ENCODE peak calls at places on chromosomes 12 and 14, in six cellular contexts. C is retinal pigment epithelial cell, G is fibroblast of mammary gland, Q is breast epithelium, T is astrocyte of the cerebellum, P is kidney epithelial cell. L is an unnamed sample.

GRCh38 chr12:78087363-78087675 is 256.6 kb downstream of the NAV3 start:
- DNase-seq in C (no peak), G (no peak), Q (no peak), T (no peak), P (no peak), L (no peak)

GRCh38 chr12:114013601-114014345 is 47.6 kb upstream of the RBM19 start:
- DNase-seq in C (no peak), G (peak), Q (no peak), T (no peak), P (no peak), L (peak)

GRCh38 chr12:19005257-19005801 is 124.2 kb upstream of the PLEKHA5 start:
- DNase-seq in C (no peak), G (no peak), Q (no peak), T (no peak), P (no peak), L (no peak)

GRCh38 chr14:87152701-87153100 is 840.3 kb downstream of the GALC start:
- DNase-seq in C (no peak), G (no peak), Q (no peak), T (no peak), P (no peak), L (no peak)

GRCh38 chr14:34058510-34058909 is 107.6 kb upstream of the EGLN3 start:
- DNase-seq in C (no peak), G (no peak), Q (no peak), T (no peak), P (no peak), L (no peak)

GRCh38 chr12:117563706-117564105 is 202.3 kb upstream of the NOS1 start:
- DNase-seq in C (no peak), G (no peak), Q (no peak), T (no peak), P (no peak), L (no peak)

GRCh38 chr14:93096923-93097322 is 18.8 kb downstream of the ITPK1 start:
- DNase-seq in C (no peak), G (no peak), Q (no peak), T (no peak), P (no peak), L (no peak)

GRCh38 chr12:112261559-112261958 is 120.7 kb downstream of the HECTD4 start:
- DNase-seq in C (no peak), G (no peak), Q (no peak), T (no peak), P (no peak), L (no peak)

GRCh38 chr14:35333797-35334743 is 41.9 kb downstream of the PSMA6 start:
- DNase-seq in C (no peak), G (no peak), Q (no peak), T (no peak), P (no peak), L (peak)

GRCh38 chr12:5247144-5247543 is 184.8 kb upstream of the NTF3 start:
- DNase-seq in C (no peak), G (no peak), Q (no peak), T (no peak), P (no peak), L (no peak)

GRCh38 chr12:90173499-90174197 is 465.0 kb upstream of the ATP2B1 start:
- DNase-seq in C (no peak), G (no peak), Q (no peak), T (no peak), P (no peak), L (no peak)

GRCh38 chr14:106831322-106831720 is 1304.9 kb downstream of the TMEM121 start:
- DNase-seq in C (no peak), G (peak), Q (no peak), T (no peak), P (no peak), L (no peak)

GRCh38 chr12:93674386-93674785 is 2.8 kb upstream of the CRADD start:
- DNase-seq in C (no peak), G (no peak), Q (no peak), T (no peak), P (no peak), L (no peak)

GRCh38 chr14:102075155-102075554 is 11.7 kb downstream of the HSP90AA1 start:
- DNase-seq in C (no peak), G (no peak), Q (no peak), T (no peak), P (no peak), L (no peak)

GRCh38 chr14:52443506-52443905 is 108.8 kb downstream of the TXNDC16 start:
- DNase-seq in C (no peak), G (peak), Q (no peak), T (no peak), P (no peak), L (no peak)

GRCh38 chr12:49346659-49347306 is at the start of gene DNAJC22:
- DNase-seq in C (no peak), G (no peak), Q (no peak), T (no peak), P (no peak), L (no peak)

GRCh38 chr14:73242274-73242960 is 5.1 kb downstream of the PAPLN start:
- DNase-seq in C (no peak), G (peak), Q (no peak), T (no peak), P (no peak), L (peak)

GRCh38 chr12:26633591-26634210 is 199.3 kb downstream of the ITPR2 start:
- DNase-seq in C (peak), G (peak), Q (no peak), T (peak), P (no peak), L (peak)

GRCh38 chr14:24876996-24877395 is 173.0 kb downstream of the STXBP6 start:
- DNase-seq in C (no peak), G (no peak), Q (no peak), T (no peak), P (no peak), L (no peak)

GRCh38 chr12:52121848-52122838 is 42.6 kb downstream of the SMIM41 start:
- DNase-seq in C (no peak), G (peak), Q (no peak), T (no peak), P (no peak), L (peak)

GRCh38 chr12:701896-702539 is 38.8 kb upstream of the NINJ2 start:
- DNase-seq in C (no peak), G (no peak), Q (no peak), T (no peak), P (no peak), L (no peak)

GRCh38 chr12:14827043-14827442 is 13.1 kb upstream of the SMCO3 start:
- DNase-seq in C (no peak), G (peak), Q (no peak), T (no peak), P (no peak), L (no peak)

GRCh38 chr14:31788340-31788739 is 227.1 kb downstream of the NUBPL start:
- DNase-seq in C (no peak), G (no peak), Q (no peak), T (no peak), P (no peak), L (no peak)

GRCh38 chr12:5768171-5768879 is 176.7 kb downstream of the ANO2 start:
- DNase-seq in C (no peak), G (no peak), Q (no peak), T (no peak), P (no peak), L (peak)

GRCh38 chr14:62778847-62779246 is 266.4 kb downstream of the KCNH5 start:
- DNase-seq in C (peak), G (no peak), Q (no peak), T (no peak), P (no peak), L (no peak)

GRCh38 chr14:33908540-33909223 is 42.2 kb downstream of the EGLN3 start:
- DNase-seq in C (no peak), G (no peak), Q (no peak), T (no peak), P (no peak), L (no peak)

GRCh38 chr14:56650075-56650474 is 70.5 kb downstream of the TMEM260 start:
- DNase-seq in C (no peak), G (no peak), Q (no peak), T (no peak), P (no peak), L (no peak)

GRCh38 chr14:60482743-60483142 is 3.1 kb downstream of the C14orf39 start:
- DNase-seq in C (no peak), G (peak), Q (no peak), T (no peak), P (no peak), L (no peak)

GRCh38 chr12:21925296-21925913 is 15.8 kb downstream of the ABCC9 start:
- DNase-seq in C (no peak), G (no peak), Q (no peak), T (no peak), P (no peak), L (no peak)

GRCh38 chr12:107759410-107759809 is 1.5 kb downstream of the PRDM4 start:
- DNase-seq in C (peak), G (peak), Q (no peak), T (peak), P (peak), L (peak)

GRCh38 chr12:87182696-87183233 is 846.4 kb downstream of the C12orf50 start:
- DNase-seq in C (no peak), G (no peak), Q (no peak), T (no peak), P (no peak), L (no peak)

GRCh38 chr14:62428429-62429203 is 616.6 kb downstream of the KCNH5 start:
- DNase-seq in C (peak), G (peak), Q (no peak), T (peak), P (peak), L (no peak)

GRCh38 chr14:69262516-69262915 is 2.6 kb downstream of the GALNT16 start:
- DNase-seq in C (no peak), G (no peak), Q (no peak), T (no peak), P (no peak), L (no peak)

GRCh38 chr14:24428628-24429394 is 657 bp downstream of the CBLN3 start:
- DNase-seq in C (no peak), G (no peak), Q (no peak), T (no peak), P (no peak), L (no peak)

GRCh38 chr14:68787235-68787727 is 5.6 kb downstream of the ZFP36L1 start:
- DNase-seq in C (no peak), G (peak), Q (no peak), T (no peak), P (no peak), L (no peak)

GRCh38 chr12:31006416-31007152 is 67.1 kb upstream of the DDX11 start:
- DNase-seq in C (no peak), G (no peak), Q (no peak), T (no peak), P (no peak), L (no peak)

GRCh38 chr12:31007153-31007495 is 66.5 kb upstream of the DDX11 start:
- DNase-seq in C (no peak), G (no peak), Q (no peak), T (no peak), P (no peak), L (no peak)

GRCh38 chr12:31008961-31009840 is 64.5 kb upstream of the DDX11 start:
- DNase-seq in C (no peak), G (no peak), Q (no peak), T (no peak), P (no peak), L (no peak)

GRCh38 chr12:31007636-31008175 is 66.0 kb upstream of the DDX11 start:
- DNase-seq in C (no peak), G (no peak), Q (no peak), T (no peak), P (no peak), L (no peak)

DNA sequence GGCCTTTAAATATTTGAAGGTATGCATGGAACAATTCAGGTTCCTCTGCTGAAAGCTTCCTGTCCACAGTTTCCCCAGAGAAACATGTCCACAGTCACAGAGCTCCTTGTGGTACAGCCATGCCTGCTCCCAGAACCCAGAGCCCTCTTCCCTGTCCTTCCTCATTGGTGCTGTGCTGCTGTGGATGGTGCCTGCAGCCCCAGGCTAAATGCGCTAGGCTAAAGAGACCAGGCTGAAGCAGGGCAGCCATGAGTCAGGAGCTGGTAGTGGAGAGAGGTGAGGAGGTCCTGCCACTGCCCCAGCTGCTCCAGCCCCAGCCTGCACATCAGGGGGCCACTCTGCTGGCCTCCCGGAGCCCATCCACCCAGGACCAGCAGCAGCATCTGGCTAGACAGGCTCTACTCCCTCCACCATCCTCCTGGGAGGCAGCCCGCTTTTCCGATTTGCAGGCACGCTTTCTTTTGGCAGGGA is 65.4 kb upstream of the DDX11 start:
- DNase-seq in C (no peak), G (no peak), Q (no peak), T (no peak), P (no peak), L (peak)
- H3K4me3 ChIP-seq in C (no peak), G (no peak), Q (no peak), T (no peak), P (no peak), L (no peak)

GRCh38 chr12:8037947-8038346 is 5.4 kb downstream of the FOXJ2 start:
- DNase-seq in C (no peak), G (no peak), Q (no peak), T (no peak), P (no peak), L (no peak)
- H3K4me3 ChIP-seq in C (no peak), G (no peak), Q (no peak), T (no peak), P (no peak), L (no peak)

GRCh38 chr12:54388214-54389138 is 3.9 kb upstream of the ZNF385A start:
- DNase-seq in C (no peak), G (no peak), Q (no peak), T (no peak), P (no peak), L (no peak)

GRCh38 chr12:54390668-54391551 is 6.4 kb upstream of the ZNF385A start:
- DNase-seq in C (no peak), G (no peak), Q (peak), T (no peak), P (no peak), L (no peak)

GRCh38 chr12:54389536-54390175 is 5.1 kb upstream of the ZNF385A start:
- DNase-seq in C (no peak), G (no peak), Q (no peak), T (no peak), P (no peak), L (no peak)

GRCh38 chr12:54389139-54389508 is 4.6 kb upstream of the ZNF385A start:
- DNase-seq in C (no peak), G (no peak), Q (no peak), T (no peak), P (no peak), L (no peak)

GRCh38 chr12:54390176-54390667 is 5.7 kb upstream of the ZNF385A start:
- DNase-seq in C (no peak), G (no peak), Q (no peak), T (no peak), P (no peak), L (no peak)
- H3K4me3 ChIP-seq in C (peak), G (no peak), Q (no peak), T (no peak), P (no peak), L (no peak)

GRCh38 chr14:29648045-29648444 is 279.6 kb downstream of the PRKD1 start:
- DNase-seq in C (no peak), G (peak), Q (no peak), T (no peak), P (no peak), L (no peak)

GRCh38 chr14:29649170-29649569 is 278.5 kb downstream of the PRKD1 start:
- DNase-seq in C (no peak), G (no peak), Q (no peak), T (no peak), P (no peak), L (no peak)

GRCh38 chr14:29645117-29645516 is 282.5 kb downstream of the PRKD1 start:
- DNase-seq in C (no peak), G (peak), Q (no peak), T (no peak), P (no peak), L (no peak)

GRCh38 chr14:29643415-29644206 is 284.0 kb downstream of the PRKD1 start:
- DNase-seq in C (no peak), G (peak), Q (no peak), T (peak), P (no peak), L (no peak)
- H3K4me3 ChIP-seq in C (no peak), G (no peak), Q (no peak), T (no peak), P (no peak), L (no peak)

DNA sequence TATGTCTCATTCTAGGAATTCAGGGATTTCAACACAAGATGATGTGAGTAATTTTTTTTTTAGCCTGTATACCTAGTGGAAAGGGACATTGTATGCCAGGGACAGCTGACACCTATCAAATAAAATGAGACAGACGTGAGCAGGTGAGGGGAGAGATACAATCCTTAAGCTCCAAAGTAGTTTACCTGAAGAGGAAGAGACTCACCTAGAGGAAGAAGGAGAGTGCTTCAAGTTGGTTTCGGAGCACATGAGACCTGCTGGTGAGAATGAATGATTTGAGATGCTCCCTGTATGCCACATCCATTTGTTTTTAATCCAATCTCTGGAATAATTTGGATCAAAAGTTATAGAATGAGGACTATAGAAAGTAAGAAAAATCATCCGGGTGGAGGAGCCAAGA is 915.4 kb upstream of the FBXO33 start:
- DNase-seq in C (no peak), G (no peak), Q (no peak), T (no peak), P (no peak), L (no peak)
- H3K4me3 ChIP-seq in C (no peak), G (no peak), Q (no peak), T (no peak), P (no peak), L (no peak)

GRCh38 chr12:124386059-124386458 is 91.2 kb downstream of the RFLNA start:
- DNase-seq in C (no peak), G (peak), Q (no peak), T (no peak), P (no peak), L (no peak)
- H3K4me3 ChIP-seq in C (peak), G (peak), Q (no peak), T (peak), P (peak), L (no peak)

GRCh38 chr14:99863059-99863458 is 69.8 kb downstream of the EML1 start:
- DNase-seq in C (no peak), G (no peak), Q (no peak), T (no peak), P (no peak), L (no peak)
- H3K4me3 ChIP-seq in C (no peak), G (no peak), Q (no peak), T (no peak), P (no peak), L (no peak)

GRCh38 chr12:12853435-12853834 is 37.9 kb upstream of the GPRC5A start:
- DNase-seq in C (no peak), G (no peak), Q (no peak), T (no peak), P (no peak), L (no peak)
- H3K4me3 ChIP-seq in C (no peak), G (no peak), Q (no peak), T (no peak), P (no peak), L (no peak)

DNA sequence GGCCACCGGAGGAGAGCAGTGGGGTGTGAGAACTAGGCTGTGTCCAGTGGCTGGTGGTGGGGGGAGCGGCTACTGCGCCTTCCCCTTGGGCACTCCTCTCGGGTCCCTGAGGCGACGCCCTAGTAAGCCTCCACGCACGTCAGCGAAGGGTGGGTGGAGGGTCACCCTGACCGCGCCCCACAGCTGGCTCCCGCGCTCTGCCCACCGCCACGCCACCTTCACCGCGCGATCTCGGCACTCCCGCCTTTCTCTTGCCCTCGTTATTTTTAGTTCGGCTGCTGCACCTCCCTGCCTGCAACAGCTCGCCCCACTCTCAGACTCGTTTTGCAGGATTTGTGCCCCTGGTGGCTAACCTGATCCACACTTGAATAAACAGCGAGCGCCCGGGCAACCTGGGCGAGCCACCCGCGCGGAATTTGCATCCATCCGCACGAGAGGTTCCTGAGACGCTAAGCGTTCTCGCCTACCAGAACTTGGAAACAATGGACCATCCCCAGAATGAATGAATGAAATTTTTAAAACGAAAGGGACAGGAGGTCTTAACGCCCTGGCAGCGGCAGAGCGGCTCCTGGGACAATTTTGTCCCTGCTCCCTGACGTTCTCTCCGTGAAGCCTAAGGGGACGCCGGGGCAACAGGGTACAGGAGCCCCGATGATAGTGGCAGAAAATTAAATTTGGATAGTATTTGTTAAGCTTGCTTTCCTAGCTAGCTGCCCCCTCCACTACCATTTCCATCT is 7.0 kb upstream of the BMP4 start:
- DNase-seq in C (no peak), G (no peak), Q (peak), T (no peak), P (no peak), L (no peak)
- H3K4me3 ChIP-seq in C (peak), G (no peak), Q (peak), T (peak), P (peak), L (no peak)

L was measured in MG63.